ENCODE peak calls at places on chromosomes 7 and 10, in five cellular contexts. U is cardiac fibroblast, N is mucosa of descending colon, D is prostate gland, Q is mesenchymal stem cell. I is an unnamed sample.

GRCh38 chr7:15778191-15778590 is 91.7 kb upstream of the MEOX2 start:
- DNase-seq in U (no peak), N (no peak), D (no peak), Q (no peak), I (no peak)

GRCh38 chr10:96495544-96495943 is 18.2 kb downstream of the TLL2 start:
- DNase-seq in D (no peak), U (no peak), N (no peak), Q (no peak), I (no peak)

GRCh38 chr7:71705217-71705616 is 573.3 kb downstream of the GALNT17 start:
- DNase-seq in Q (no peak), D (no peak), U (no peak), N (no peak), I (no peak)

GRCh38 chr7:17952387-17952786 is 12.1 kb upstream of the SNX13 start:
- DNase-seq in U (no peak), N (no peak), D (no peak), Q (no peak), I (no peak)

GRCh38 chr10:86960003-86960862 is 1.8 kb downstream of the SNCG start:
- DNase-seq in D (no peak), Q (peak; percentile 80), U (peak; percentile 83), N (no peak), I (peak; percentile 44)

GRCh38 chr10:64977912-64978311 is 1456.7 kb downstream of the REEP3 start:
- DNase-seq in N (no peak), D (no peak), Q (no peak), U (no peak), I (peak; percentile 2)

GRCh38 chr10:80468002-80468401 is 13.9 kb downstream of the TSPAN14 start:
- DNase-seq in D (peak; percentile 81), Q (no peak), U (peak; percentile 45), N (peak; percentile 89), I (no peak)

GRCh38 chr7:149097088-149097487 is 6.6 kb upstream of the ZNF786 start:
- DNase-seq in N (no peak), Q (no peak), U (no peak), D (no peak), I (no peak)

GRCh38 chr7:121182902-121183301 is 145.9 kb upstream of the WNT16 start:
- DNase-seq in Q (no peak), N (no peak), U (no peak), D (no peak), I (no peak)

GRCh38 chr7:75776295-75776971 is 4.4 kb upstream of the CCL26 start:
- DNase-seq in Q (peak; percentile 84), U (peak; percentile 58), D (no peak), N (no peak), I (peak; percentile 94)

GRCh38 chr10:70440296-70441160 is 953 bp downstream of the NODAL start:
- DNase-seq in U (no peak), D (no peak), Q (no peak), N (no peak), I (no peak)

GRCh38 chr7:115191506-115191905 is 269.6 kb downstream of the MDFIC start:
- DNase-seq in D (no peak), U (no peak), N (no peak), Q (peak; percentile 5), I (no peak)

GRCh38 chr10:191703-192518 is 56.7 kb downstream of the ZMYND11 start:
- DNase-seq in U (peak; percentile 79), N (no peak), D (no peak), Q (peak; percentile 47), I (peak; percentile 59)

GRCh38 chr10:1151071-1152033 is 95.2 kb downstream of the WDR37 start:
- DNase-seq in U (no peak), N (no peak), D (no peak), Q (no peak), I (no peak)

GRCh38 chr7:116354546-116355422 is 144.4 kb downstream of the TES start:
- DNase-seq in U (peak; percentile 100), Q (peak; percentile 100), D (peak; percentile 49), N (no peak), I (peak; percentile 98)

GRCh38 chr7:81627565-81628287 is 142.1 kb downstream of the HGF start:
- DNase-seq in N (no peak), D (no peak), U (peak; percentile 69), Q (peak; percentile 74), I (peak; percentile 64)

GRCh38 chr7:158235862-158236261 is 351.8 kb downstream of the PTPRN2 start:
- DNase-seq in Q (no peak), U (no peak), N (no peak), D (no peak), I (no peak)

GRCh38 chr10:26946103-26946907 is 85.5 kb upstream of the ABI1 start:
- DNase-seq in N (no peak), Q (no peak), U (no peak), D (peak; percentile 33), I (peak; percentile 15)

GRCh38 chr10:3467052-3467906 is 294.7 kb upstream of the PITRM1 start:
- DNase-seq in U (peak; percentile 98), D (peak; percentile 68), N (peak; percentile 82), Q (peak; percentile 99), I (peak; percentile 97)

GRCh38 chr10:70234668-70235447 is 1.6 kb upstream of the PPA1 start:
- DNase-seq in D (no peak), U (peak; percentile 86), N (peak; percentile 52), Q (peak; percentile 69), I (peak; percentile 50)

GRCh38 chr10:28564905-28565304 is 32.0 kb downstream of the WAC start:
- DNase-seq in Q (no peak), N (no peak), U (peak; percentile 43), D (no peak), I (peak; percentile 56)

GRCh38 chr7:84637568-84638338 is 443.2 kb upstream of the SEMA3A start:
- DNase-seq in D (no peak), U (peak; percentile 92), Q (peak; percentile 65), N (peak; percentile 8), I (peak; percentile 86)

GRCh38 chr10:124388823-124389612 is 29.7 kb downstream of the OAT start:
- DNase-seq in Q (peak; percentile 77), N (peak; percentile 92), U (peak; percentile 88), D (peak; percentile 84), I (peak; percentile 76)

GRCh38 chr10:11810313-11810766 is 12.8 kb upstream of the PROSER2 start:
- DNase-seq in U (peak; percentile 68), D (no peak), Q (peak; percentile 15), N (no peak), I (peak; percentile 61)

GRCh38 chr7:12409097-12409711 is 5.5 kb upstream of the VWDE start:
- DNase-seq in U (no peak), D (no peak), Q (no peak), N (no peak), I (no peak)

GRCh38 chr10:43963793-43964425 is 315.2 kb upstream of the ZNF32 start:
- DNase-seq in U (no peak), Q (peak; percentile 23), N (no peak), D (no peak), I (no peak)

GRCh38 chr10:22693371-22693784 is 21.0 kb downstream of the PIP4K2A start:
- DNase-seq in U (peak; percentile 56), D (no peak), N (no peak), Q (peak; percentile 77), I (peak; percentile 69)

GRCh38 chr10:57972783-57973182 is 294.9 kb downstream of the IPMK start:
- DNase-seq in Q (no peak), U (no peak), N (no peak), D (no peak), I (no peak)

DNA sequence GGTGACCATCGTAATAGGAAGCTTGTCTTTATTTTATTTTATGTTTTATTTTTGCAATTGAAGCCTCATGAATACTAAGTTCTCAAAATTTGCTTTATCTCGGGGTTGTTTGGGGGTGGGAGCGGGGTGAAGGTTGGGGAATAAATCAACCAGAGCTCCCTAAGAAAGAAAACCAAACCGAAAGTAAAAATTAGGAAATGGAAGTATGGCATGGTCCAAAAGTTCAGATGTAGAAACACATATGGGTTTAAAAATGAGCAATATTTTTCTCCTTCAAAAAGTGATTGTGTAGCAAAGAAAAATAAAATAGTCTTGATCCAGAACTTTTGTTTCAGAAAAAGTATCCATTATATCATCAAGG is 177.4 kb upstream of the PLXDC2 start:
- DNase-seq in Q (no peak), N (no peak), D (no peak), U (no peak), I (no peak)
- H3K4me3 ChIP-seq in Q (peak overlapping the region; percentile 72), N (no peak overlapping the region), D (no peak overlapping the region), U (peak overlapping the region; percentile 8), I (no peak overlapping the region)

DNA sequence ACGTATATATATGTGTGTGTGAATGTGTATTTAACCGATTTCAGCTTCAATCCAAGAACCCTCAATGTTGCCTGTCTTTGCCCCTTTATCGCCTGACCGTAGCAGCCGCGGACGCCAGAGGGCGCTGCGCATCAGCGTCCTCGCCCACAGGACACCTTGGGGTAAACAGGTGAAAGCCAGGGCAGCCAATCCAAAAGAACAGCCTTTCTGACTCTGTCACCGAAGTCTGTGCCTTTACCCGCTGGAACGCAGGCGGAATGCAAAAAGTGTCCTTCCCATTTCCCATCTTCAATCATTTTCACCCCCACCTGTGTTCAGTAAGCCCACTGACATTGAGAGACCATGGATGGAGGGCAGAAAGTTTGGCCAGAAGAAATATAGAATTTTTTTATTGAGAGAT is 3.6 kb downstream of the NXPH1 start:
- DNase-seq in D (no peak), Q (no peak), U (peak; percentile 7), N (no peak), I (no peak)
- H3K4me3 ChIP-seq in D (no peak overlapping the region), Q (no peak overlapping the region), U (no peak overlapping the region), N (no peak overlapping the region), I (no peak overlapping the region)

GRCh38 chr7:106678795-106679152 is 17.8 kb upstream of the CCDC71L start:
- DNase-seq in U (no peak), Q (no peak), D (no peak), N (no peak), I (no peak)
- H3K4me3 ChIP-seq in U (no peak overlapping the region), Q (no peak overlapping the region), D (no peak overlapping the region), N (no peak overlapping the region), I (no peak overlapping the region)

DNA sequence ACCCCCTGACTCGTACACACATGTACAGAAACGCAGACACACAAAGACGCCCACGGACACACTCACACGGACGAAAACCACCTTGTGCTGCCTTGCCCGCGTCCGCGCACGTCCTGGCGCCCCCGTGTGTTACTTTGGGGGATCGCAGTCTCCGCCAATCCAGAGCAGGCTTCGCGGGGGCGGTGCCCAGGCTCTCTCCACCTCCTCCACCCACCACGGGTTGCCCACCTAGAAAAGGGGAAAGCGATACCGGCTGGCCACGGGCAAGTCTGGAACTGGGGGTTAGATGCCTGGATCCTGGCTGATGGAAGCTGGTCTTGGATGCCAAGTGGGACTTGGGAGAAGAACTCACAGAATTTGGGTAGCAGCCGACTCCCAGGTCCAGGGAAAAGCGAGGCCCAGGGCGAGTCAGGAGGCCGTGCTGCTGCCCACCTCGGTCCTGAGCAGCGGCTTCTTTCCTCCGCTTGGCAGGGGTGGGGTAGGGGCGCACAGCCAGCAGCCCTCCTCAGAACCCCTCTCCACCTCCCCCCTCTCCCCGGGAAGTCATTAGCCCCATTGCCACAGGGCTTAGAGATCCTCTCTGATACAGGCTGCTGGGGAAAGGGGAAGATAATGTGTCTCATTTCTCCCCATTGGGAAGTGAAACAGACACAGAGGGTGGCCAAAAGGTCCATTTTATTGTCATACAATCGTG is 4.6 kb upstream of the VGF start:
- DNase-seq in N (peak; percentile 73), Q (peak; percentile 65), D (peak; percentile 47), U (peak; percentile 69), I (peak; percentile 48)
- H3K4me3 ChIP-seq in N (no peak overlapping the region), Q (peak overlapping the region; percentile 9), D (no peak overlapping the region), U (no peak overlapping the region), I (no peak overlapping the region)

GRCh38 chr10:8056891-8057331 is 2.4 kb downstream of the GATA3 start:
- DNase-seq in Q (peak; percentile 54), U (no peak), N (no peak), D (no peak), I (no peak)
- H3K4me3 ChIP-seq in Q (no peak overlapping the region), U (peak overlapping the region; percentile 15), N (no peak overlapping the region), D (peak overlapping the region; percentile 59), I (peak overlapping the region; percentile 45)